ENCODE peak calls at places on chromosomes 6 and 20, in six cellular contexts. R, Y, E, K, T and V are unnamed samples.

GRCh38 chr6:36120539-36120938 is 9.8 kb upstream of the MAPK13 start:
- DNase-seq in Y (no peak), R (no peak), K (peak), E (no peak), T (no peak), V (no peak)

GRCh38 chr6:126180585-126180984 is 159.3 kb upstream of the CENPW start:
- DNase-seq in K (no peak), E (peak), R (no peak), T (peak), Y (no peak), V (no peak)

GRCh38 chr6:134080171-134080795 is 27.9 kb upstream of the SLC2A12 start:
- DNase-seq in Y (no peak), T (no peak), R (no peak), E (no peak), K (no peak), V (no peak)

GRCh38 chr6:19753822-19754221 is 83.3 kb upstream of the ID4 start:
- DNase-seq in K (no peak), R (no peak), T (no peak), E (no peak), Y (no peak), V (no peak)

GRCh38 chr20:50464725-50465650 is 45.2 kb upstream of the PTPN1 start:
- DNase-seq in E (no peak), K (no peak), Y (no peak), T (no peak), R (no peak), V (no peak)

GRCh38 chr6:138499303-138499991 is at the start of gene NHSL1:
- DNase-seq in K (no peak), T (no peak), E (no peak), Y (no peak), R (peak), V (no peak)

GRCh38 chr6:144047688-144048087 is 39.6 kb upstream of the PLAGL1 start:
- DNase-seq in T (no peak), K (no peak), E (no peak), Y (no peak), R (no peak), V (no peak)

GRCh38 chr6:23728707-23729106 is 397.3 kb upstream of the NRSN1 start:
- DNase-seq in R (no peak), K (no peak), E (no peak), Y (peak), T (no peak), V (no peak)

GRCh38 chr6:161272600-161273355 is 1.1 kb downstream of the AGPAT4 start:
- DNase-seq in Y (no peak), T (no peak), K (no peak), R (peak), E (peak), V (no peak)

GRCh38 chr20:54772931-54773642 is 297.7 kb downstream of the DOK5 start:
- DNase-seq in K (no peak), E (no peak), Y (no peak), R (no peak), T (no peak), V (no peak)

GRCh38 chr20:44166008-44166407 is 21.0 kb downstream of the JPH2 start:
- DNase-seq in T (peak), E (no peak), Y (no peak), R (no peak), K (no peak), V (no peak)

GRCh38 chr6:14189122-14189521 is 71.5 kb downstream of the CD83 start:
- DNase-seq in T (no peak), Y (no peak), E (no peak), K (no peak), R (no peak), V (no peak)

GRCh38 chr6:70210462-70210861 is 92.4 kb downstream of the COL9A1 start:
- DNase-seq in E (no peak), R (no peak), T (no peak), K (no peak), Y (no peak), V (no peak)

GRCh38 chr20:57470212-57470522 is 54.8 kb downstream of the CTCFL start:
- DNase-seq in T (no peak), Y (no peak), E (no peak), R (no peak), K (no peak), V (no peak)

GRCh38 chr20:44166477-44166876 is 20.5 kb downstream of the JPH2 start:
- DNase-seq in E (no peak), T (no peak), Y (peak), R (no peak), K (no peak), V (peak)

GRCh38 chr6:36703982-36704381 is 6.4 kb downstream of the RAB44 start:
- DNase-seq in K (no peak), T (no peak), Y (no peak), E (no peak), R (no peak), V (no peak)

GRCh38 chr20:62032606-62033368 is 32.9 kb downstream of the TAF4 start:
- DNase-seq in T (no peak), R (no peak), K (no peak), E (peak), Y (no peak), V (no peak)

GRCh38 chr20:63708301-63709148 is 686 bp downstream of the ZGPAT start:
- DNase-seq in R (no peak), K (no peak), Y (no peak), E (no peak), T (no peak), V (peak)

GRCh38 chr20:5061209-5061608 is 58.5 kb downstream of the PCNA start:
- DNase-seq in E (no peak), T (peak), Y (no peak), R (no peak), K (no peak), V (no peak)

GRCh38 chr6:53929340-53930120 is 134.7 kb downstream of the LRRC1 start:
- DNase-seq in E (no peak), K (no peak), Y (no peak), T (no peak), R (no peak), V (no peak)

GRCh38 chr20:46954490-46955038 is 59.9 kb downstream of the EYA2 start:
- DNase-seq in E (peak), T (peak), Y (no peak), R (no peak), K (no peak), V (no peak)

GRCh38 chr6:141451508-141452353 is 681.0 kb upstream of the GJE1 start:
- DNase-seq in K (no peak), E (peak), Y (no peak), T (no peak), R (no peak), V (no peak)

GRCh38 chr6:74087898-74088297 is 391.9 kb downstream of the CD109 start:
- DNase-seq in K (no peak), E (no peak), T (no peak), Y (no peak), R (no peak), V (no peak)